ENCODE peak calls at places on chromosomes 13 and 19, in eight cellular contexts. G, Z, M, K, H, I, V and C are unnamed samples.
A peak's percentile ranks its signal among the peaks of the same experiment; 100 is the strongest.

GRCh38 chr19:35801828-35802227 is 10.8 kb downstream of the PRODH2 start:
- DNase-seq in G (no peak), Z (no peak), M (no peak), K (no peak), H (no peak), I (no peak), V (no peak), C (no peak)

GRCh38 chr13:26590951-26591350 is 33.5 kb downstream of the WASF3 start:
- DNase-seq in G (no peak), Z (no peak), M (no peak), K (no peak), H (no peak), I (no peak), V (no peak), C (no peak)

GRCh38 chr19:7494416-7495098 is 5.7 kb upstream of the PEX11G start:
- DNase-seq in G (no peak), Z (no peak), M (no peak), K (no peak), H (peak; percentile 59), I (no peak), V (peak; percentile 85), C (peak; percentile 43)

GRCh38 chr13:30367296-30367695 is 55.0 kb upstream of the UBE2L5 start:
- DNase-seq in G (no peak), Z (no peak), M (no peak), K (no peak), H (no peak), I (no peak), V (no peak), C (no peak)

GRCh38 chr13:20305587-20305986 is 73.5 kb upstream of the GJB6 start:
- DNase-seq in G (no peak), Z (no peak), M (no peak), K (no peak), H (no peak), I (no peak), V (no peak), C (no peak)

GRCh38 chr13:49307365-49307764 is 59.6 kb downstream of the CDADC1 start:
- DNase-seq in G (no peak), Z (no peak), M (no peak), K (no peak), H (no peak), I (no peak), V (no peak), C (no peak)

GRCh38 chr13:98691360-98691759 is 61.1 kb downstream of the SLC15A1 start:
- DNase-seq in G (no peak), Z (no peak), M (no peak), K (no peak), H (no peak), I (peak; percentile 1), V (no peak), C (no peak)

GRCh38 chr13:50712882-50713281 is 130.6 kb downstream of the DLEU7 start:
- DNase-seq in G (no peak), Z (no peak), M (no peak), K (no peak), H (peak; percentile 27), I (no peak), V (no peak), C (no peak)

GRCh38 chr13:30338331-30338851 is 31.0 kb upstream of the KATNAL1 start:
- DNase-seq in G (no peak), Z (no peak), M (peak; percentile 89), K (no peak), H (peak; percentile 49), I (no peak), V (no peak), C (peak; percentile 28)

GRCh38 chr19:49746206-49746958 is 16.7 kb downstream of the TSKS start:
- DNase-seq in G (peak; percentile 57), Z (peak; percentile 70), M (peak; percentile 37), K (peak; percentile 16), H (peak; percentile 64), I (no peak), V (peak; percentile 73), C (no peak)

GRCh38 chr19:42965204-42965603 is 28.2 kb upstream of the PSG7 start:
- DNase-seq in G (no peak), Z (no peak), M (peak; percentile 94), K (no peak), H (peak; percentile 66), I (peak; percentile 6), V (no peak), C (peak; percentile 22)

GRCh38 chr19:12801466-12802266 is at the start of the genes PRDX2 and THSD8:
- DNase-seq in G (peak; percentile 92), Z (peak; percentile 87), M (peak; percentile 69), K (peak; percentile 74), H (peak; percentile 93), I (peak; percentile 85), V (peak; percentile 88), C (no peak)

GRCh38 chr13:102517959-102518358 is 78.8 kb upstream of the TPP2 start:
- DNase-seq in G (no peak), Z (no peak), M (no peak), K (no peak), H (peak; percentile 2), I (no peak), V (no peak), C (no peak)

GRCh38 chr13:44834404-44834803 is 154.9 kb downstream of the NUFIP1 start:
- DNase-seq in G (no peak), Z (no peak), M (no peak), K (no peak), H (no peak), I (no peak), V (no peak), C (no peak)

GRCh38 chr13:47299316-47299715 is 402.5 kb upstream of the HTR2A start:
- DNase-seq in G (no peak), Z (no peak), M (no peak), K (no peak), H (peak; percentile 22), I (no peak), V (no peak), C (no peak)

GRCh38 chr13:63124863-63125262 is 1709.2 kb upstream of the PCDH20 start:
- DNase-seq in G (no peak), Z (no peak), M (peak; percentile 13), K (no peak), H (peak; percentile 48), I (peak; percentile 64), V (no peak), C (no peak)

GRCh38 chr13:40672310-40673060 is 6.0 kb upstream of the FOXO1 start:
- DNase-seq in G (peak; percentile 45), Z (no peak), M (peak; percentile 53), K (no peak), H (peak; percentile 86), I (peak; percentile 59), V (no peak), C (peak; percentile 73)

GRCh38 chr13:100214886-100215285 is 126.0 kb downstream of the PCCA start:
- DNase-seq in G (no peak), Z (no peak), M (peak; percentile 90), K (no peak), H (peak; percentile 59), I (no peak), V (no peak), C (peak; percentile 57)

GRCh38 chr19:16078759-16079707 is 2.7 kb downstream of the TPM4 start:
- DNase-seq in G (peak; percentile 95), Z (peak; percentile 66), M (peak; percentile 97), K (peak; percentile 58), H (peak; percentile 97), I (no peak), V (peak; percentile 77), C (peak; percentile 94)

GRCh38 chr13:99931462-99931861 is 40.1 kb downstream of the ZIC5 start:
- DNase-seq in G (no peak), Z (no peak), M (no peak), K (no peak), H (no peak), I (no peak), V (no peak), C (no peak)

GRCh38 chr13:52949744-52950143 is 78.9 kb upstream of the OLFM4 start:
- DNase-seq in G (no peak), Z (no peak), M (no peak), K (no peak), H (no peak), I (no peak), V (no peak), C (no peak)

GRCh38 chr19:48558018-48558684 is 6.2 kb downstream of the SULT2B1 start:
- DNase-seq in G (no peak), Z (peak; percentile 71), M (peak; percentile 81), K (no peak), H (peak; percentile 84), I (no peak), V (no peak), C (peak; percentile 36)

GRCh38 chr13:75656590-75656989 is 20.5 kb downstream of the LMO7 start:
- DNase-seq in G (no peak), Z (no peak), M (peak; percentile 50), K (no peak), H (peak; percentile 67), I (no peak), V (no peak), C (peak; percentile 50)

GRCh38 chr19:18807861-18808331 is 16.8 kb upstream of the COMP start:
- DNase-seq in G (no peak), Z (no peak), M (no peak), K (no peak), H (peak; percentile 65), I (no peak), V (no peak), C (no peak)

GRCh38 chr13:43783820-43784219 is 3.0 kb downstream of the ENOX1 start:
- DNase-seq in G (peak; percentile 12), Z (no peak), M (peak; percentile 26), K (no peak), H (peak; percentile 48), I (peak; percentile 60), V (no peak), C (peak; percentile 69)

GRCh38 chr19:56162258-56162657 is 13.6 kb upstream of the GALP start:
- DNase-seq in G (no peak), Z (no peak), M (peak; percentile 11), K (no peak), H (no peak), I (no peak), V (no peak), C (peak; percentile 75)

GRCh38 chr13:84972907-84973306 is 826.3 kb downstream of the SLITRK6 start:
- DNase-seq in G (no peak), Z (no peak), M (no peak), K (no peak), H (no peak), I (no peak), V (no peak), C (no peak)

GRCh38 chr19:29866011-29866410 is 54.2 kb downstream of the CCNE1 start:
- DNase-seq in G (no peak), Z (no peak), M (no peak), K (no peak), H (no peak), I (no peak), V (no peak), C (no peak)

GRCh38 chr13:71522976-71523517 is 344.0 kb downstream of the DACH1 start:
- DNase-seq in G (no peak), Z (no peak), M (no peak), K (no peak), H (no peak), I (peak; percentile 88), V (no peak), C (no peak)